ENCODE peak calls at places on chromosomes 4 and X, in four cellular contexts. One of them, this sample, is unnamed.

GRCh38 chrX:13293700-13294099 is 26.2 kb downstream of the ATXN3L start:
- DNase-seq in HepG2: no peak
- DNase-seq in GM12878: no peak
- DNase-seq in K562: peak
- DNase-seq in this sample: no peak

GRCh38 chr4:146379744-146380143 is 142.0 kb downstream of the SLC10A7 start:
- DNase-seq in HepG2: peak
- DNase-seq in GM12878: no peak
- DNase-seq in K562: no peak
- DNase-seq in this sample: no peak

GRCh38 chrX:150164971-150165605 is 198.0 kb upstream of the MAMLD1 start:
- DNase-seq in GM12878: no peak
- DNase-seq in HepG2: no peak
- DNase-seq in K562: no peak
- DNase-seq in this sample: no peak

GRCh38 chrX:100680756-100681155 is 36.8 kb downstream of the SRPX2 start:
- DNase-seq in HepG2: no peak
- DNase-seq in GM12878: no peak
- DNase-seq in K562: no peak
- DNase-seq in this sample: no peak

GRCh38 chrX:38112566-38112965 is 106.2 kb downstream of the SYTL5 start:
- DNase-seq in GM12878: peak
- DNase-seq in K562: no peak
- DNase-seq in HepG2: no peak
- DNase-seq in this sample: no peak

GRCh38 chrX:65894138-65894537 is 145.7 kb downstream of the VSIG4 start:
- DNase-seq in K562: no peak
- DNase-seq in GM12878: no peak
- DNase-seq in HepG2: no peak
- DNase-seq in this sample: no peak

GRCh38 chr4:53309321-53310020 is 56.4 kb downstream of the SCFD2 start:
- DNase-seq in GM12878: no peak
- DNase-seq in HepG2: no peak
- DNase-seq in K562: no peak
- DNase-seq in this sample: no peak

GRCh38 chr4:122772311-122772710 is 39.8 kb downstream of the BBS12 start:
- DNase-seq in HepG2: no peak
- DNase-seq in K562: no peak
- DNase-seq in GM12878: no peak
- DNase-seq in this sample: no peak

GRCh38 chr4:1285790-1286553 is 3.7 kb upstream of the MAEA start:
- DNase-seq in HepG2: peak
- DNase-seq in GM12878: no peak
- DNase-seq in K562: peak
- DNase-seq in this sample: peak

GRCh38 chr4:15318621-15319348 is 109.0 kb upstream of the C1QTNF7 start:
- DNase-seq in K562: no peak
- DNase-seq in GM12878: no peak
- DNase-seq in HepG2: no peak
- DNase-seq in this sample: no peak

GRCh38 chr4:45946699-45947098 is 177.2 kb downstream of the GABRG1 start:
- DNase-seq in GM12878: no peak
- DNase-seq in K562: no peak
- DNase-seq in HepG2: no peak
- DNase-seq in this sample: no peak

GRCh38 chrX:72461288-72461687 is 111.4 kb downstream of the HDAC8 start:
- DNase-seq in HepG2: no peak
- DNase-seq in GM12878: no peak
- DNase-seq in K562: no peak
- DNase-seq in this sample: no peak

GRCh38 chr4:56907009-56907408 is 691 bp upstream of the REST start:
- DNase-seq in GM12878: no peak
- DNase-seq in HepG2: no peak
- DNase-seq in K562: peak
- DNase-seq in this sample: peak

GRCh38 chr4:108512615-108513505 is 107.5 kb upstream of the RPL34 start:
- DNase-seq in K562: peak
- DNase-seq in GM12878: no peak
- DNase-seq in HepG2: peak
- DNase-seq in this sample: peak

GRCh38 chrX:50081282-50081955 is 119.4 kb downstream of the AKAP4 start:
- DNase-seq in K562: no peak
- DNase-seq in GM12878: no peak
- DNase-seq in HepG2: peak
- DNase-seq in this sample: peak

GRCh38 chrX:146006637-146007036 is 189.0 kb downstream of the SLITRK2 start:
- DNase-seq in HepG2: no peak
- DNase-seq in GM12878: no peak
- DNase-seq in K562: no peak
- DNase-seq in this sample: no peak

GRCh38 chrX:69287025-69287540 is 121.8 kb upstream of the PJA1 start:
- DNase-seq in HepG2: no peak
- DNase-seq in GM12878: no peak
- DNase-seq in K562: no peak
- DNase-seq in this sample: no peak

GRCh38 chrX:133555796-133556458 is 140.6 kb upstream of the GPC4 start:
- DNase-seq in K562: no peak
- DNase-seq in GM12878: no peak
- DNase-seq in HepG2: no peak
- DNase-seq in this sample: no peak

GRCh38 chr4:48546336-48546735 is 56.3 kb downstream of the ZAR1 start:
- DNase-seq in K562: peak
- DNase-seq in HepG2: peak
- DNase-seq in GM12878: peak
- DNase-seq in this sample: peak

GRCh38 chrX:87517571-87518141 is at the start of gene KLHL4:
- DNase-seq in K562: peak
- DNase-seq in GM12878: no peak
- DNase-seq in HepG2: no peak
- DNase-seq in this sample: peak

GRCh38 chr4:39846135-39846534 is 131.6 kb downstream of the PDS5A start:
- DNase-seq in GM12878: no peak
- DNase-seq in K562: no peak
- DNase-seq in HepG2: no peak
- DNase-seq in this sample: no peak

GRCh38 chr4:61336488-61336887 is 136.4 kb downstream of the ADGRL3 start:
- DNase-seq in HepG2: no peak
- DNase-seq in GM12878: no peak
- DNase-seq in K562: no peak
- DNase-seq in this sample: no peak

GRCh38 chrX:925094-925493 is 287.4 kb downstream of the CRLF2 start:
- DNase-seq in K562: no peak
- DNase-seq in GM12878: no peak
- DNase-seq in HepG2: no peak
- DNase-seq in this sample: no peak

GRCh38 chr4:6177587-6178197 is 22.7 kb downstream of the JAKMIP1 start:
- DNase-seq in HepG2: no peak
- DNase-seq in K562: peak
- DNase-seq in GM12878: no peak
- DNase-seq in this sample: peak

GRCh38 chr4:1172228-1172851 is at the start of gene SPON2:
- DNase-seq in K562: no peak
- DNase-seq in HepG2: peak
- DNase-seq in GM12878: no peak
- DNase-seq in this sample: no peak

GRCh38 chr4:72983706-72984105 is 85.8 kb downstream of the COX18 start:
- DNase-seq in HepG2: no peak
- DNase-seq in K562: no peak
- DNase-seq in GM12878: no peak
- DNase-seq in this sample: no peak

GRCh38 chrX:46686003-46686645 is 72.8 kb downstream of the SLC9A7 start:
- DNase-seq in GM12878: no peak
- DNase-seq in HepG2: peak
- DNase-seq in K562: peak
- DNase-seq in this sample: peak

GRCh38 chrX:13894888-13895564 is 78.1 kb upstream of the GPM6B start:
- DNase-seq in GM12878: no peak
- DNase-seq in K562: no peak
- DNase-seq in HepG2: no peak
- DNase-seq in this sample: no peak

GRCh38 chrX:413322-414201 is 26.9 kb upstream of the PPP2R3B start:
- DNase-seq in GM12878: no peak
- DNase-seq in K562: no peak
- DNase-seq in HepG2: no peak
- DNase-seq in this sample: peak

GRCh38 chr4:74874785-74875367 is 58.0 kb upstream of the PARM1 start:
- DNase-seq in GM12878: peak
- DNase-seq in HepG2: peak
- DNase-seq in K562: peak
- DNase-seq in this sample: peak

GRCh38 chr4:155077860-155078259 is 130.6 kb upstream of the NPY2R start:
- DNase-seq in GM12878: no peak
- DNase-seq in HepG2: no peak
- DNase-seq in K562: no peak
- DNase-seq in this sample: peak
- TF ChIP-seq SP1 in GM12878: no peak
- TF ChIP-seq SP1 in HepG2: no peak
- TF ChIP-seq SP1 in K562: no peak
- TF ChIP-seq SP1 in this sample: no peak

GRCh38 chr4:84597450-84597849 is 14.5 kb downstream of the CDS1 start:
- DNase-seq in GM12878: no peak
- DNase-seq in HepG2: no peak
- DNase-seq in K562: peak
- DNase-seq in this sample: no peak
- TF ChIP-seq TCF7 in GM12878: no peak
- TF ChIP-seq TCF7 in HepG2: no peak
- TF ChIP-seq TCF7 in K562: no peak
- TF ChIP-seq TCF7 in this sample: no peak

GRCh38 chr4:20127626-20128025 is 124.1 kb upstream of the SLIT2 start:
- DNase-seq in GM12878: no peak
- DNase-seq in K562: no peak
- DNase-seq in HepG2: no peak
- DNase-seq in this sample: no peak
- TF ChIP-seq MAX in GM12878: no peak
- TF ChIP-seq MAX in K562: no peak
- TF ChIP-seq MAX in HepG2: no peak
- TF ChIP-seq MAX in this sample: no peak

DNA sequence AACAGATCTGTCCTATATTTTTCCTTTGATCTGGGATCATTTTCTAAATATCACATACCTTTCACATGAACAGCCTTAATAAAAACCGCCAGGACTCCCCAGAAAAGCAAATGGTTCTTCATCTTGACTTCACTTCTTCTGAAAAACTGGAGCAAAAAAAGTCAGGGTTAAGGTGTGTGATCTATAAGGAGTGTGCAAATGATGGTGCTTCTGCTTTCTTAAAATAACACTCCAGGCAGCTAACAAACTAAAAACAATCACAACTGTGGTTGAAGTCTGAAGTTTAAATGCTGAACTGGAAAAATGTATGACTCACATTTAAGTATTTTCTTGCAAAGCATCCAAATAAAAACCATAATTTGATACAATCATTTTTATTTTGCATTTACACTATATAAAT is at the start of gene JCHAIN:
- DNase-seq in GM12878: no peak
- DNase-seq in HepG2: no peak
- DNase-seq in K562: no peak
- DNase-seq in this sample: no peak
- TF ChIP-seq SP1 in GM12878: no peak
- TF ChIP-seq SP1 in HepG2: no peak
- TF ChIP-seq SP1 in K562: no peak
- TF ChIP-seq SP1 in this sample: no peak

GRCh38 chrX:136629084-136629750 is 18.7 kb upstream of the CD40LG start:
- DNase-seq in GM12878: no peak
- DNase-seq in HepG2: no peak
- DNase-seq in K562: no peak
- DNase-seq in this sample: no peak
- TF ChIP-seq TCF7 in GM12878: no peak
- TF ChIP-seq TCF7 in HepG2: no peak
- TF ChIP-seq TCF7 in K562: no peak
- TF ChIP-seq TCF7 in this sample: no peak

DNA sequence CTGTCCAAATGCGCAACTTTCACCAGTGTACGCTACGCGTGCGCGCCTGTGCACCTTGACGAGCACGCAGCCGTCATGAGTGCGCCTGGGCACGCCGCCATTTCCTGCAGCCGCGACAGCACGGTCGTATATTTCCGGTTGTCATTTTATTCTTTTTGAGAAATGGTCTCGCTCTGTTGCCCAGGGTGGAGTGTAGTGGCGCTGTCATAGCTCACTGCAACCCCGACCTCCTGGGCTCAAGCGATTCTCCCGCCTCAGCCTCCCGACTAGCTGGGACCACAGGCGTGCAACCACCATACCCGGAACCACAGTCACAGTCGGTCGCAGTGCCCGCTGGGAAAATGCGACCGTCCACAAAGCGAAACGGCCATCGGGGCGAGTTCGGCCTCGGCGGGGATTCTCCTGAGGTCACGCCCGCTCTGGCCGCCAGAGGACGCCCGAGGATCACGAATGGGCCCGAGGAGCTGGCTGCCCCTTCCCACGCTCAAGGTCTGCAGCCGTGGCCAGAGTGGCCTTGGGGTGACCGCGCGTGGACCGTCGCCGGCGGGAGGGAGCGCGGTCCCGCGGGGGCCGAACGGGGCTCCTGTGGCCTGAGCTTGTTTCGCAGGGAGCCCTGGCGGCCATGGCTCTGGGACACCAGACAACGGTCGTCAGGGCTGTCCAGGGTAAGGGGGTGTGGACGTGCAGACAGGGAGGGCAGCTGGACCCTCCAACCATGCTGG is 23.7 kb upstream of the PNMA3 start:
- DNase-seq in HepG2: peak
- DNase-seq in GM12878: no peak
- DNase-seq in K562: peak
- DNase-seq in this sample: peak
- TF ChIP-seq MAX in HepG2: no peak
- TF ChIP-seq MAX in GM12878: no peak
- TF ChIP-seq MAX in K562: peak
- TF ChIP-seq MAX in this sample: peak

This sample was measured in WTC11.